ENCODE peak calls at places on chromosomes 3 and 15, in seven cellular contexts. One of them, this sample, is unnamed.

GRCh38 chr3:51581529-51581928 is 43.0 kb downstream of the RAD54L2 start:
- DNase-seq in IMR-90: peak
- DNase-seq in mesenchymal stem cell: peak
- DNase-seq in neuronal stem cell: no peak
- DNase-seq in trophoblast cell: no peak
- DNase-seq in H9: no peak
- DNase-seq in H1: no peak
- DNase-seq in this sample: no peak

GRCh38 chr3:121431717-121432517 is 113.9 kb downstream of the POLQ start:
- DNase-seq in H1: no peak
- DNase-seq in H9: no peak
- DNase-seq in mesenchymal stem cell: peak
- DNase-seq in IMR-90: peak
- DNase-seq in neuronal stem cell: no peak
- DNase-seq in trophoblast cell: no peak
- DNase-seq in this sample: peak

GRCh38 chr3:194739498-194740284 is 54.0 kb downstream of the FAM43A start:
- DNase-seq in IMR-90: no peak
- DNase-seq in H9: no peak
- DNase-seq in neuronal stem cell: no peak
- DNase-seq in trophoblast cell: no peak
- DNase-seq in mesenchymal stem cell: peak
- DNase-seq in H1: no peak
- DNase-seq in this sample: peak

GRCh38 chr3:30502051-30502741 is 104.2 kb upstream of the TGFBR2 start:
- DNase-seq in neuronal stem cell: no peak
- DNase-seq in mesenchymal stem cell: no peak
- DNase-seq in trophoblast cell: peak
- DNase-seq in IMR-90: no peak
- DNase-seq in H1: no peak
- DNase-seq in H9: no peak
- DNase-seq in this sample: no peak

GRCh38 chr15:53982876-53983275 is 4.6 kb downstream of the UNC13C start:
- DNase-seq in IMR-90: no peak
- DNase-seq in H1: no peak
- DNase-seq in neuronal stem cell: no peak
- DNase-seq in trophoblast cell: no peak
- DNase-seq in H9: no peak
- DNase-seq in mesenchymal stem cell: no peak
- DNase-seq in this sample: no peak

GRCh38 chr3:127775398-127776109 is 46.8 kb downstream of the MGLL start:
- DNase-seq in H1: no peak
- DNase-seq in mesenchymal stem cell: peak
- DNase-seq in neuronal stem cell: no peak
- DNase-seq in trophoblast cell: peak
- DNase-seq in H9: no peak
- DNase-seq in IMR-90: peak
- DNase-seq in this sample: no peak

GRCh38 chr15:40471778-40472130 is 970 bp downstream of the CHST14 start:
- DNase-seq in H9: peak
- DNase-seq in mesenchymal stem cell: no peak
- DNase-seq in neuronal stem cell: no peak
- DNase-seq in IMR-90: peak
- DNase-seq in trophoblast cell: peak
- DNase-seq in H1: no peak
- DNase-seq in this sample: peak

GRCh38 chr15:60773893-60774292 is 295.0 kb upstream of the ICE2 start:
- DNase-seq in H9: no peak
- DNase-seq in IMR-90: peak
- DNase-seq in neuronal stem cell: no peak
- DNase-seq in mesenchymal stem cell: peak
- DNase-seq in H1: no peak
- DNase-seq in trophoblast cell: no peak
- DNase-seq in this sample: no peak

GRCh38 chr3:50322386-50323091 is at the start of gene HYAL2:
- DNase-seq in mesenchymal stem cell: no peak
- DNase-seq in H9: peak
- DNase-seq in neuronal stem cell: no peak
- DNase-seq in trophoblast cell: no peak
- DNase-seq in H1: peak
- DNase-seq in IMR-90: no peak
- DNase-seq in this sample: peak

GRCh38 chr3:41164776-41165175 is 34.5 kb upstream of the CTNNB1 start:
- DNase-seq in IMR-90: no peak
- DNase-seq in H9: no peak
- DNase-seq in trophoblast cell: no peak
- DNase-seq in mesenchymal stem cell: peak
- DNase-seq in neuronal stem cell: no peak
- DNase-seq in H1: no peak
- DNase-seq in this sample: no peak

GRCh38 chr3:169879846-169880558 is 10.3 kb upstream of the LRRC31 start:
- DNase-seq in H9: peak
- DNase-seq in mesenchymal stem cell: no peak
- DNase-seq in trophoblast cell: no peak
- DNase-seq in IMR-90: no peak
- DNase-seq in neuronal stem cell: no peak
- DNase-seq in H1: no peak
- DNase-seq in this sample: no peak

GRCh38 chr15:87739866-87740265 is 516.7 kb downstream of the NTRK3 start:
- DNase-seq in H1: no peak
- DNase-seq in trophoblast cell: no peak
- DNase-seq in neuronal stem cell: no peak
- DNase-seq in mesenchymal stem cell: no peak
- DNase-seq in H9: no peak
- DNase-seq in IMR-90: peak
- DNase-seq in this sample: no peak

GRCh38 chr15:64865126-64865997 is 23.6 kb downstream of the PLEKHO2 start:
- DNase-seq in neuronal stem cell: no peak
- DNase-seq in mesenchymal stem cell: no peak
- DNase-seq in H9: peak
- DNase-seq in H1: no peak
- DNase-seq in IMR-90: no peak
- DNase-seq in trophoblast cell: no peak
- DNase-seq in this sample: no peak

DNA sequence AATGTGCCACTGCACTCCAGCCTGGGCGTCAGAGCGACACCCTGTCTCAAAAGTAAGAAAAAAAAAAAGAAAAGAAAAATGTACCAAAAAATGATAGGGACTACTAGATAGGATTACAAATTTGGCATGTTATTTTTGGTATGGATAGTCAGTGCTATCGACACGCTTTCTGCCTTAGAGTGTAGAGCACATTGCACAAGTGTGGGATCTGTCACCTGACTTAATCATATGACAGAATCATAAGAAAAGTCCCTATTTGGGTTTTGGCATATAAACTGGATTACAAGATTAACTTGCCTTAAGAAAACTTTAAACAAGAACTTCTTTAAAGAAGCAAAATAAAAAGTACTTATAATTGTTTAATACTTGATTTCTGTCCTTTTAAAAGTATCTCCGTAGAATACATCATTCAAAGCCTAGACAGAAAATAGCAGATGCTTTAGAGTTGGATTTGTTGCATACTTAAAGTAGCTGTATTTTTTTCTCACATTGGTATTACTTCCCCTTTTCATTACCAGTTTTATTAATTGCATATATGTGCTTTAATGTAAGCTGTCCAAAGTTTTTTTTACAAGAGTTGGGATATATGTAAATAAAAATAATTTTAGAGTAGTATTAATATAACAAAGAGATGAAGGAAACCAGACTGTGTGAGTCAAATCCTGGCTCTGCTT is 7.8 kb downstream of the ATP6V1A start:
- DNase-seq in trophoblast cell: no peak
- DNase-seq in IMR-90: no peak
- DNase-seq in neuronal stem cell: no peak
- DNase-seq in H1: no peak
- DNase-seq in H9: no peak
- DNase-seq in mesenchymal stem cell: no peak
- DNase-seq in this sample: no peak
- H3K4me2 ChIP-seq in trophoblast cell: no peak
- H3K4me2 ChIP-seq in IMR-90: no peak
- H3K4me2 ChIP-seq in neuronal stem cell: no peak
- H3K4me2 ChIP-seq in H1: no peak
- H3K4me2 ChIP-seq in H9: no peak
- H3K4me2 ChIP-seq in mesenchymal stem cell: no peak
- H3K4me2 ChIP-seq in this sample: no peak

DNA sequence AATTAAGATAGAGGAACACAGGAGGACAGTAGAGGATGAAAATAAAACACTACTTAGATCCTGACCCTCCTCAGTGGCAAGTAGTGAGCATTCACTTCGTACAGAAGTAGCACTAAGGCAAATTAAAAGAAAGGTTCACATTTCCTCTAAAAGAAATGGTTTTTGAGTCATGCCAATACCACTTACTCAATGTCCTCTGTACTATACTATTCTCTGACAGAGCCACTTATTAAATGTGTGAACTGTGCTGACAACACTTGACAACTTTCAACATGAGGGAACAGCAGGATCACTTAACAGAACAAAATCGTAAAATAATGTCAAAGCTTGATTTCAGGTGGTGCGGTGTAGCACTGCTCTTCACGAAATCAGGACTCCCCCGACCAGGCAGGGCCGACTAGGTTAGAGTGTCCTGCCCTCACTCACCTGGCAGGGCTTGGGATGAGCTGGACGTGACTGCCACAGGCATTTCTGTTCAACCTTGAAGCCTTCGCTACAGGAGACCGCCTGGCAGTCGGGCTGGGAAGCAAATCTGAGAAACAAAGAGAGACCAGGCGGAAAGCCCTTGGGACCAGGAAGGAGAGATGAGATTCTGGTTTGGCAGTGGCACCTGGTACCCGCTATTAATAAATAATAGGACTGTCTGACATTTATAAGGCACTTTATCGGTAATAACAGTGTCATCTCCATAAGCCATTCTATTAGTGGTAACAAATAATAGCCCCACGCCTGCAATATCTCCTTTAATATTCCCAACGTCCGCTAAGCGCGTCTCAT is 602 bp upstream of the SLC27A2 start:
- DNase-seq in trophoblast cell: no peak
- DNase-seq in H9: peak
- DNase-seq in mesenchymal stem cell: no peak
- DNase-seq in H1: peak
- DNase-seq in neuronal stem cell: no peak
- DNase-seq in IMR-90: no peak
- DNase-seq in this sample: no peak
- H3K4ac ChIP-seq in trophoblast cell: no peak
- H3K4ac ChIP-seq in H9: no peak
- H3K4ac ChIP-seq in mesenchymal stem cell: no peak
- H3K4ac ChIP-seq in H1: no peak
- H3K4ac ChIP-seq in neuronal stem cell: no peak
- H3K4ac ChIP-seq in IMR-90: no peak
- H3K4ac ChIP-seq in this sample: no peak

GRCh38 chr3:129855454-129856419 is 37.8 kb downstream of the TMCC1 start:
- DNase-seq in IMR-90: peak
- DNase-seq in H1: no peak
- DNase-seq in H9: no peak
- DNase-seq in trophoblast cell: no peak
- DNase-seq in mesenchymal stem cell: peak
- DNase-seq in neuronal stem cell: no peak
- DNase-seq in this sample: no peak

GRCh38 chr3:129859272-129859671 is 34.2 kb downstream of the TMCC1 start:
- DNase-seq in H1: no peak
- DNase-seq in IMR-90: no peak
- DNase-seq in mesenchymal stem cell: no peak
- DNase-seq in H9: no peak
- DNase-seq in trophoblast cell: no peak
- DNase-seq in neuronal stem cell: no peak
- DNase-seq in this sample: no peak

GRCh38 chr3:129854460-129854859 is 39.1 kb downstream of the TMCC1 start:
- DNase-seq in H9: no peak
- DNase-seq in IMR-90: no peak
- DNase-seq in neuronal stem cell: no peak
- DNase-seq in H1: no peak
- DNase-seq in trophoblast cell: no peak
- DNase-seq in mesenchymal stem cell: no peak
- DNase-seq in this sample: no peak

GRCh38 chr3:129857899-129858298 is 35.6 kb downstream of the TMCC1 start:
- DNase-seq in IMR-90: no peak
- DNase-seq in H9: no peak
- DNase-seq in neuronal stem cell: no peak
- DNase-seq in mesenchymal stem cell: no peak
- DNase-seq in H1: no peak
- DNase-seq in trophoblast cell: no peak
- DNase-seq in this sample: no peak
- H3K4me2 ChIP-seq in IMR-90: no peak
- H3K4me2 ChIP-seq in H9: no peak
- H3K4me2 ChIP-seq in neuronal stem cell: no peak
- H3K4me2 ChIP-seq in mesenchymal stem cell: no peak
- H3K4me2 ChIP-seq in H1: no peak
- H3K4me2 ChIP-seq in trophoblast cell: no peak
- H3K4me2 ChIP-seq in this sample: no peak

DNA sequence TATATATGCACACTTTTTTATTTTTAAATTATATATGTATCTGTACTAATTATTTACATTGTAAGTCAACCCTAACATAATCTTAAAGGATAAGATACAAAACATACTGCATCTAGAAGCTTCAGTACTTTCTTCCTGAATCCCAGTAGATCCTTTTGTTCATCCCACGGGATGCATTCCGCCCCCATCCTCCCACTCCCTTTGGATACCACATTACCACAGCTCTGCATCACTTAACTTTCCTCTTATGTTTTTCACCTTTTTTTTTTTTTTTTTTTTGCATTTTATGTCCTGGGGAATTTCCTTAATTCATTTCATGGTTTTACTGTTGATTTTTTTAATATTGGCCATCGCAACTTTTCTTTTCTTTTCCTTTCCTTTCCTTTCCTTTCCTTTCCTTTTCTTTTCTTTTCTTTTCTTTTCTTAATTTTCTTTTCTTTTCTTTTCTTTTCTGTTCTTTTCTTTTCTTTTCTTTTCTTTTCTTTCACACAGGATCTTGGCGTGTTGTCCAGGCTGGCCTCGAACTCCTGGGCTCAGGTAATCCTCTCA is 3.0 kb downstream of the OPA1 start:
- DNase-seq in neuronal stem cell: no peak
- DNase-seq in mesenchymal stem cell: no peak
- DNase-seq in H1: no peak
- DNase-seq in trophoblast cell: no peak
- DNase-seq in H9: no peak
- DNase-seq in IMR-90: no peak
- DNase-seq in this sample: no peak
- H3K4ac ChIP-seq in neuronal stem cell: no peak
- H3K4ac ChIP-seq in mesenchymal stem cell: no peak
- H3K4ac ChIP-seq in H1: no peak
- H3K4ac ChIP-seq in trophoblast cell: no peak
- H3K4ac ChIP-seq in H9: no peak
- H3K4ac ChIP-seq in IMR-90: no peak
- H3K4ac ChIP-seq in this sample: no peak

DNA sequence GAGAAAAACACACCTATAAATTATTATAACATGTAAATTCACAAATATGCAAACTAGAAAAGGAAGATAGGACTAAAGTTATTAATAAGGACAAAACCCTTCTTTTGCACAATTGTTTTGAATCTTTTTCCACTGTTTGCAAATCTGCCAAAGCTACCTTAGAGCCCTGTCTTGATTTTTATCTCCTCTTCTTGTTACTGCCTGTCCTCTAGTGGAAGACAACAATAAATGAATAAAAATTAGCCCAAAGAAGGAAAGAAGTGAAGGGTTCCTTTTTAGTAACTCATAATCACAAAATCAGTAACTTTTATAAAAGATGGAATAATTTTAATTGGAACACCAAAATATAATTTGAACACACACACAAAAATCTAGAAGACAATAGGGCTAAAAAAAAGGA is 2.7 kb downstream of the CD200R1 start:
- DNase-seq in neuronal stem cell: no peak
- DNase-seq in H9: no peak
- DNase-seq in trophoblast cell: no peak
- DNase-seq in H1: no peak
- DNase-seq in mesenchymal stem cell: no peak
- DNase-seq in IMR-90: no peak
- DNase-seq in this sample: no peak
- H3K4me2 ChIP-seq in neuronal stem cell: no peak
- H3K4me2 ChIP-seq in H9: no peak
- H3K4me2 ChIP-seq in trophoblast cell: no peak
- H3K4me2 ChIP-seq in H1: no peak
- H3K4me2 ChIP-seq in mesenchymal stem cell: no peak
- H3K4me2 ChIP-seq in IMR-90: no peak
- H3K4me2 ChIP-seq in this sample: no peak